ENCODE peak calls at places on chromosome 19, in eight cellular contexts. One of them, this sample, is unnamed.

GRCh38 chr19:2259331-2259730 is 3.1 kb upstream of the JSRP1 start:
- DNase-seq in activated CD4-positive, alpha-beta T cell treated with anti-CD3 and anti-CD28 coated beads, Interleukin-2, amount 10 ng/mL, durations not matched to agents 7 days and 5 days: peak
- DNase-seq in activated gamma-delta T cell treated with Interleukin-2 at 50 U/mL for 16 hours: no peak
- DNase-seq in effector memory CD8-positive, alpha-beta T cell: no peak
- DNase-seq in heart left ventricle: no peak
- DNase-seq in kidney glomerular epithelial cell: no peak
- DNase-seq in cortex of kidney: no peak
- DNase-seq in stimulated activated CD4-positive, alpha-beta T cell treated with anti-CD3 and anti-CD28 coated beads, Interleukin-4, amount 100 ng/mL, for 1 hour: no peak
- DNase-seq in this sample: no peak

GRCh38 chr19:29941828-29942403 is at the start of gene URI1:
- DNase-seq in effector memory CD8-positive, alpha-beta T cell: peak
- DNase-seq in activated CD4-positive, alpha-beta T cell treated with anti-CD3 and anti-CD28 coated beads, Interleukin-2, amount 10 ng/mL, durations not matched to agents 7 days and 5 days: peak
- DNase-seq in cortex of kidney: no peak
- DNase-seq in stimulated activated CD4-positive, alpha-beta T cell treated with anti-CD3 and anti-CD28 coated beads, Interleukin-4, amount 100 ng/mL, for 1 hour: peak
- DNase-seq in activated gamma-delta T cell treated with Interleukin-2 at 50 U/mL for 16 hours: peak
- DNase-seq in heart left ventricle: peak
- DNase-seq in kidney glomerular epithelial cell: peak
- DNase-seq in this sample: peak

GRCh38 chr19:38047048-38047435 is 140.0 kb downstream of the SIPA1L3 start:
- DNase-seq in heart left ventricle: no peak
- DNase-seq in cortex of kidney: no peak
- DNase-seq in kidney glomerular epithelial cell: peak
- DNase-seq in activated gamma-delta T cell treated with Interleukin-2 at 50 U/mL for 16 hours: no peak
- DNase-seq in stimulated activated CD4-positive, alpha-beta T cell treated with anti-CD3 and anti-CD28 coated beads, Interleukin-4, amount 100 ng/mL, for 1 hour: peak
- DNase-seq in activated CD4-positive, alpha-beta T cell treated with anti-CD3 and anti-CD28 coated beads, Interleukin-2, amount 10 ng/mL, durations not matched to agents 7 days and 5 days: no peak
- DNase-seq in effector memory CD8-positive, alpha-beta T cell: no peak
- DNase-seq in this sample: no peak

GRCh38 chr19:21269813-21270212 is 59.4 kb downstream of the ZNF708 start:
- DNase-seq in stimulated activated CD4-positive, alpha-beta T cell treated with anti-CD3 and anti-CD28 coated beads, Interleukin-4, amount 100 ng/mL, for 1 hour: no peak
- DNase-seq in cortex of kidney: no peak
- DNase-seq in kidney glomerular epithelial cell: no peak
- DNase-seq in heart left ventricle: no peak
- DNase-seq in effector memory CD8-positive, alpha-beta T cell: no peak
- DNase-seq in activated CD4-positive, alpha-beta T cell treated with anti-CD3 and anti-CD28 coated beads, Interleukin-2, amount 10 ng/mL, durations not matched to agents 7 days and 5 days: no peak
- DNase-seq in activated gamma-delta T cell treated with Interleukin-2 at 50 U/mL for 16 hours: no peak
- DNase-seq in this sample: no peak

GRCh38 chr19:18738961-18739690 is 52.0 kb downstream of the COMP start:
- DNase-seq in heart left ventricle: no peak
- DNase-seq in effector memory CD8-positive, alpha-beta T cell: no peak
- DNase-seq in activated CD4-positive, alpha-beta T cell treated with anti-CD3 and anti-CD28 coated beads, Interleukin-2, amount 10 ng/mL, durations not matched to agents 7 days and 5 days: no peak
- DNase-seq in cortex of kidney: no peak
- DNase-seq in activated gamma-delta T cell treated with Interleukin-2 at 50 U/mL for 16 hours: no peak
- DNase-seq in kidney glomerular epithelial cell: no peak
- DNase-seq in stimulated activated CD4-positive, alpha-beta T cell treated with anti-CD3 and anti-CD28 coated beads, Interleukin-4, amount 100 ng/mL, for 1 hour: no peak
- DNase-seq in this sample: no peak

GRCh38 chr19:18416778-18417249 is 2.4 kb upstream of the SSBP4 start:
- DNase-seq in activated gamma-delta T cell treated with Interleukin-2 at 50 U/mL for 16 hours: peak
- DNase-seq in cortex of kidney: no peak
- DNase-seq in effector memory CD8-positive, alpha-beta T cell: peak
- DNase-seq in activated CD4-positive, alpha-beta T cell treated with anti-CD3 and anti-CD28 coated beads, Interleukin-2, amount 10 ng/mL, durations not matched to agents 7 days and 5 days: peak
- DNase-seq in heart left ventricle: peak
- DNase-seq in kidney glomerular epithelial cell: peak
- DNase-seq in stimulated activated CD4-positive, alpha-beta T cell treated with anti-CD3 and anti-CD28 coated beads, Interleukin-4, amount 100 ng/mL, for 1 hour: peak
- DNase-seq in this sample: peak

GRCh38 chr19:1483067-1483978 is 4.3 kb upstream of the C19orf25 start:
- DNase-seq in effector memory CD8-positive, alpha-beta T cell: no peak
- DNase-seq in cortex of kidney: no peak
- DNase-seq in heart left ventricle: peak
- DNase-seq in activated gamma-delta T cell treated with Interleukin-2 at 50 U/mL for 16 hours: no peak
- DNase-seq in activated CD4-positive, alpha-beta T cell treated with anti-CD3 and anti-CD28 coated beads, Interleukin-2, amount 10 ng/mL, durations not matched to agents 7 days and 5 days: no peak
- DNase-seq in kidney glomerular epithelial cell: no peak
- DNase-seq in stimulated activated CD4-positive, alpha-beta T cell treated with anti-CD3 and anti-CD28 coated beads, Interleukin-4, amount 100 ng/mL, for 1 hour: no peak
- DNase-seq in this sample: no peak

GRCh38 chr19:3272532-3272931 is 48.1 kb downstream of the CELF5 start:
- DNase-seq in stimulated activated CD4-positive, alpha-beta T cell treated with anti-CD3 and anti-CD28 coated beads, Interleukin-4, amount 100 ng/mL, for 1 hour: no peak
- DNase-seq in effector memory CD8-positive, alpha-beta T cell: no peak
- DNase-seq in cortex of kidney: no peak
- DNase-seq in activated CD4-positive, alpha-beta T cell treated with anti-CD3 and anti-CD28 coated beads, Interleukin-2, amount 10 ng/mL, durations not matched to agents 7 days and 5 days: no peak
- DNase-seq in heart left ventricle: no peak
- DNase-seq in activated gamma-delta T cell treated with Interleukin-2 at 50 U/mL for 16 hours: no peak
- DNase-seq in kidney glomerular epithelial cell: no peak
- DNase-seq in this sample: no peak

GRCh38 chr19:18840288-18841260 is 8.8 kb downstream of the UPF1 start:
- DNase-seq in activated CD4-positive, alpha-beta T cell treated with anti-CD3 and anti-CD28 coated beads, Interleukin-2, amount 10 ng/mL, durations not matched to agents 7 days and 5 days: no peak
- DNase-seq in effector memory CD8-positive, alpha-beta T cell: no peak
- DNase-seq in heart left ventricle: no peak
- DNase-seq in activated gamma-delta T cell treated with Interleukin-2 at 50 U/mL for 16 hours: no peak
- DNase-seq in kidney glomerular epithelial cell: no peak
- DNase-seq in stimulated activated CD4-positive, alpha-beta T cell treated with anti-CD3 and anti-CD28 coated beads, Interleukin-4, amount 100 ng/mL, for 1 hour: no peak
- DNase-seq in cortex of kidney: no peak
- DNase-seq in this sample: no peak

GRCh38 chr19:374183-374885 is 29.7 kb upstream of the MIER2 start:
- DNase-seq in activated CD4-positive, alpha-beta T cell treated with anti-CD3 and anti-CD28 coated beads, Interleukin-2, amount 10 ng/mL, durations not matched to agents 7 days and 5 days: no peak
- DNase-seq in kidney glomerular epithelial cell: no peak
- DNase-seq in activated gamma-delta T cell treated with Interleukin-2 at 50 U/mL for 16 hours: no peak
- DNase-seq in heart left ventricle: no peak
- DNase-seq in stimulated activated CD4-positive, alpha-beta T cell treated with anti-CD3 and anti-CD28 coated beads, Interleukin-4, amount 100 ng/mL, for 1 hour: no peak
- DNase-seq in effector memory CD8-positive, alpha-beta T cell: no peak
- DNase-seq in cortex of kidney: no peak
- DNase-seq in this sample: no peak

GRCh38 chr19:43430142-43430710 is 15.5 kb downstream of the TEX101 start:
- DNase-seq in heart left ventricle: no peak
- DNase-seq in activated CD4-positive, alpha-beta T cell treated with anti-CD3 and anti-CD28 coated beads, Interleukin-2, amount 10 ng/mL, durations not matched to agents 7 days and 5 days: peak
- DNase-seq in cortex of kidney: no peak
- DNase-seq in kidney glomerular epithelial cell: no peak
- DNase-seq in effector memory CD8-positive, alpha-beta T cell: no peak
- DNase-seq in stimulated activated CD4-positive, alpha-beta T cell treated with anti-CD3 and anti-CD28 coated beads, Interleukin-4, amount 100 ng/mL, for 1 hour: no peak
- DNase-seq in activated gamma-delta T cell treated with Interleukin-2 at 50 U/mL for 16 hours: peak
- DNase-seq in this sample: no peak

GRCh38 chr19:5789886-5790572 is 934 bp downstream of the DUS3L start:
- DNase-seq in kidney glomerular epithelial cell: no peak
- DNase-seq in effector memory CD8-positive, alpha-beta T cell: no peak
- DNase-seq in activated CD4-positive, alpha-beta T cell treated with anti-CD3 and anti-CD28 coated beads, Interleukin-2, amount 10 ng/mL, durations not matched to agents 7 days and 5 days: no peak
- DNase-seq in activated gamma-delta T cell treated with Interleukin-2 at 50 U/mL for 16 hours: no peak
- DNase-seq in cortex of kidney: no peak
- DNase-seq in stimulated activated CD4-positive, alpha-beta T cell treated with anti-CD3 and anti-CD28 coated beads, Interleukin-4, amount 100 ng/mL, for 1 hour: no peak
- DNase-seq in heart left ventricle: no peak
- DNase-seq in this sample: no peak

GRCh38 chr19:42816901-42817300 is 51.4 kb upstream of the PSG8 start:
- DNase-seq in stimulated activated CD4-positive, alpha-beta T cell treated with anti-CD3 and anti-CD28 coated beads, Interleukin-4, amount 100 ng/mL, for 1 hour: no peak
- DNase-seq in effector memory CD8-positive, alpha-beta T cell: no peak
- DNase-seq in cortex of kidney: no peak
- DNase-seq in heart left ventricle: no peak
- DNase-seq in activated CD4-positive, alpha-beta T cell treated with anti-CD3 and anti-CD28 coated beads, Interleukin-2, amount 10 ng/mL, durations not matched to agents 7 days and 5 days: no peak
- DNase-seq in activated gamma-delta T cell treated with Interleukin-2 at 50 U/mL for 16 hours: no peak
- DNase-seq in kidney glomerular epithelial cell: no peak
- DNase-seq in this sample: no peak

GRCh38 chr19:43738780-43739211 is 16.0 kb downstream of the SMG9 start:
- DNase-seq in stimulated activated CD4-positive, alpha-beta T cell treated with anti-CD3 and anti-CD28 coated beads, Interleukin-4, amount 100 ng/mL, for 1 hour: no peak
- DNase-seq in activated CD4-positive, alpha-beta T cell treated with anti-CD3 and anti-CD28 coated beads, Interleukin-2, amount 10 ng/mL, durations not matched to agents 7 days and 5 days: no peak
- DNase-seq in cortex of kidney: no peak
- DNase-seq in heart left ventricle: no peak
- DNase-seq in effector memory CD8-positive, alpha-beta T cell: peak
- DNase-seq in activated gamma-delta T cell treated with Interleukin-2 at 50 U/mL for 16 hours: no peak
- DNase-seq in kidney glomerular epithelial cell: no peak
- DNase-seq in this sample: no peak

GRCh38 chr19:16627194-16627927 is 643 bp downstream of the MED26 start:
- DNase-seq in kidney glomerular epithelial cell: no peak
- DNase-seq in effector memory CD8-positive, alpha-beta T cell: peak
- DNase-seq in activated CD4-positive, alpha-beta T cell treated with anti-CD3 and anti-CD28 coated beads, Interleukin-2, amount 10 ng/mL, durations not matched to agents 7 days and 5 days: peak
- DNase-seq in heart left ventricle: peak
- DNase-seq in activated gamma-delta T cell treated with Interleukin-2 at 50 U/mL for 16 hours: peak
- DNase-seq in cortex of kidney: no peak
- DNase-seq in stimulated activated CD4-positive, alpha-beta T cell treated with anti-CD3 and anti-CD28 coated beads, Interleukin-4, amount 100 ng/mL, for 1 hour: no peak
- DNase-seq in this sample: peak

GRCh38 chr19:1300744-1301490 is 15.2 kb downstream of the EFNA2 start:
- DNase-seq in effector memory CD8-positive, alpha-beta T cell: no peak
- DNase-seq in heart left ventricle: no peak
- DNase-seq in kidney glomerular epithelial cell: no peak
- DNase-seq in activated gamma-delta T cell treated with Interleukin-2 at 50 U/mL for 16 hours: no peak
- DNase-seq in cortex of kidney: no peak
- DNase-seq in stimulated activated CD4-positive, alpha-beta T cell treated with anti-CD3 and anti-CD28 coated beads, Interleukin-4, amount 100 ng/mL, for 1 hour: no peak
- DNase-seq in activated CD4-positive, alpha-beta T cell treated with anti-CD3 and anti-CD28 coated beads, Interleukin-2, amount 10 ng/mL, durations not matched to agents 7 days and 5 days: no peak
- DNase-seq in this sample: no peak

GRCh38 chr19:51573331-51573730 is 2.2 kb downstream of the ZNF175 start:
- DNase-seq in activated gamma-delta T cell treated with Interleukin-2 at 50 U/mL for 16 hours: no peak
- DNase-seq in kidney glomerular epithelial cell: no peak
- DNase-seq in activated CD4-positive, alpha-beta T cell treated with anti-CD3 and anti-CD28 coated beads, Interleukin-2, amount 10 ng/mL, durations not matched to agents 7 days and 5 days: no peak
- DNase-seq in heart left ventricle: no peak
- DNase-seq in effector memory CD8-positive, alpha-beta T cell: no peak
- DNase-seq in cortex of kidney: no peak
- DNase-seq in stimulated activated CD4-positive, alpha-beta T cell treated with anti-CD3 and anti-CD28 coated beads, Interleukin-4, amount 100 ng/mL, for 1 hour: no peak
- DNase-seq in this sample: no peak

GRCh38 chr19:4454952-4455738 is 2.4 kb downstream of the UBXN6 start:
- DNase-seq in stimulated activated CD4-positive, alpha-beta T cell treated with anti-CD3 and anti-CD28 coated beads, Interleukin-4, amount 100 ng/mL, for 1 hour: no peak
- DNase-seq in activated CD4-positive, alpha-beta T cell treated with anti-CD3 and anti-CD28 coated beads, Interleukin-2, amount 10 ng/mL, durations not matched to agents 7 days and 5 days: no peak
- DNase-seq in effector memory CD8-positive, alpha-beta T cell: no peak
- DNase-seq in kidney glomerular epithelial cell: peak
- DNase-seq in activated gamma-delta T cell treated with Interleukin-2 at 50 U/mL for 16 hours: no peak
- DNase-seq in cortex of kidney: no peak
- DNase-seq in heart left ventricle: no peak
- DNase-seq in this sample: no peak

GRCh38 chr19:11418518-11419506 is at the start of gene RGL3:
- DNase-seq in activated CD4-positive, alpha-beta T cell treated with anti-CD3 and anti-CD28 coated beads, Interleukin-2, amount 10 ng/mL, durations not matched to agents 7 days and 5 days: no peak
- DNase-seq in effector memory CD8-positive, alpha-beta T cell: no peak
- DNase-seq in kidney glomerular epithelial cell: no peak
- DNase-seq in activated gamma-delta T cell treated with Interleukin-2 at 50 U/mL for 16 hours: no peak
- DNase-seq in heart left ventricle: peak
- DNase-seq in cortex of kidney: no peak
- DNase-seq in stimulated activated CD4-positive, alpha-beta T cell treated with anti-CD3 and anti-CD28 coated beads, Interleukin-4, amount 100 ng/mL, for 1 hour: no peak
- DNase-seq in this sample: no peak